ENCODE peak calls at places on chromosomes 12 and 14, in seven cellular contexts. P, Q, H, J, G, A and R are unnamed samples.

GRCh38 chr12:22018860-22019259 is 27.2 kb upstream of the CMAS start:
- DNase-seq in P (no peak), Q (no peak), H (no peak), J (no peak), G (no peak), A (peak; percentile 27), R (no peak)

GRCh38 chr12:99983721-99984258 is 946 bp downstream of the ANKS1B start:
- DNase-seq in P (peak; percentile 22), Q (no peak), H (no peak), J (no peak), G (no peak), A (peak; percentile 6), R (no peak)

GRCh38 chr12:108066583-108067234 is 62.4 kb upstream of the WSCD2 start:
- DNase-seq in P (no peak), Q (no peak), H (no peak), J (no peak), G (no peak), A (no peak), R (no peak)

GRCh38 chr14:46488374-46488773 is 163.2 kb downstream of the RPL10L start:
- DNase-seq in P (no peak), Q (no peak), H (no peak), J (no peak), G (no peak), A (no peak), R (no peak)

GRCh38 chr14:55438066-55438683 is 2.2 kb downstream of the TBPL2 start:
- DNase-seq in P (peak; percentile 51), Q (no peak), H (no peak), J (peak; percentile 38), G (no peak), A (peak; percentile 82), R (peak; percentile 36)

GRCh38 chr12:19833775-19834501 is 394.6 kb downstream of the AEBP2 start:
- DNase-seq in P (no peak), Q (no peak), H (no peak), J (peak; percentile 69), G (no peak), A (peak; percentile 96), R (no peak)

GRCh38 chr12:71371132-71371531 is 68.5 kb upstream of the LGR5 start:
- DNase-seq in P (no peak), Q (no peak), H (no peak), J (no peak), G (no peak), A (peak; percentile 65), R (no peak)

GRCh38 chr14:34569750-34570149 is 30.2 kb upstream of the EAPP start:
- DNase-seq in P (no peak), Q (no peak), H (no peak), J (no peak), G (no peak), A (no peak), R (no peak)

GRCh38 chr12:31362759-31363415 is 36.9 kb upstream of the SINHCAF start:
- DNase-seq in P (peak; percentile 48), Q (peak; percentile 54), H (no peak), J (no peak), G (no peak), A (no peak), R (peak; percentile 65)

GRCh38 chr14:76772300-76773187 is 11.3 kb downstream of the VASH1 start:
- DNase-seq in P (no peak), Q (peak; percentile 83), H (peak; percentile 67), J (peak; percentile 68), G (peak; percentile 26), A (peak; percentile 58), R (no peak)

GRCh38 chr12:121086896-121087295 is 45.8 kb upstream of the P2RX7 start:
- DNase-seq in P (no peak), Q (no peak), H (no peak), J (no peak), G (no peak), A (no peak), R (no peak)

GRCh38 chr14:86462193-86462592 is 932.2 kb downstream of the FLRT2 start:
- DNase-seq in P (no peak), Q (no peak), H (no peak), J (no peak), G (no peak), A (peak; percentile 11), R (no peak)

DNA sequence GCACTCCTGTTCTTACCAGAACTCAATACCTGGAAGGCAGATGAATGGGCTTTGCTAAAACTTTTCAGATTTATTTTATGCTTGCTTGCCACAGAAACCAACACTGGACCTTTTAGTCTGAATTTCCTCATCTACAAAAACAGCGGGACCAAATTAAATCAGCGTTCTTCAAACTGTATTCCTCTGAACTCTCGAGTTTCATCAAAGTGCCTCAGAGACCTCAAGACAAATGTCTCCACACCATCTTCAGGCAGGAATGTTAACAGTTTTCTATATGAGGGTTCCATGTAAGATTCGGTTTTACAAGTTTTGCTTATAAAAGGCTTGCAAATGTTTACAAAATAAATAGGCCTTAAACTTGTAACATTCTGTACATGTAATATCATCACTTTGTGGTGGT is 74.6 kb downstream of the MED13L start:
- DNase-seq in P (no peak), Q (no peak), H (no peak), J (no peak), G (no peak), A (peak; percentile 21), R (no peak)
- TF ChIP-seq CTCF in P (no peak), Q (no peak), H (no peak), J (peak; percentile 27), G (peak; percentile 18), A (peak; percentile 20), R (no peak)

DNA sequence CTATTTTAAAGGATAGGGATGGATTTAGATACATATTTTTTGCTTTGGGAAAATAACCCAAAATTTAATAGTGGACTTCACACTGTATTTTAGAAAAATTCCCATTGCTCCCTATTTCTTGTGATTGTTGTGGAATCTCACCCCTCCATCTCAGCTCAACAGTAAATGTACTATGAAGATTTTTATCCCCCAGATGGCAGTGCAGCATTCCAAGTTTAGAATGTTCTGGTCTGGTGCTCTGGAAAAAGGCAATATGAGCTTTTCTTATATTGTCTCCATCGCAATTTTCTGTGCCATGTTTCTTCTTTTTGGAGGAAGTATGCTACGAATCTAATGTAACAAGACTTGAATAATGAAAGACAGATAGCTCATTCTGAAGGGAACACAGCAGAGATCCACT is 471.7 kb upstream of the SYT1 start:
- DNase-seq in P (no peak), Q (no peak), H (no peak), J (peak; percentile 24), G (no peak), A (peak; percentile 67), R (no peak)
- TF ChIP-seq CTCF in P (peak; percentile 4), Q (peak; percentile 11), H (no peak), J (peak; percentile 22), G (peak; percentile 48), A (peak; percentile 36), R (no peak)

GRCh38 chr14:89327771-89328212 is 89.2 kb downstream of the FOXN3 start:
- DNase-seq in P (no peak), Q (no peak), H (no peak), J (peak; percentile 91), G (no peak), A (peak; percentile 27), R (no peak)

GRCh38 chr14:89325959-89326358 is 91.1 kb downstream of the FOXN3 start:
- DNase-seq in P (no peak), Q (no peak), H (no peak), J (no peak), G (no peak), A (no peak), R (no peak)

GRCh38 chr14:89320381-89321000 is 96.5 kb downstream of the FOXN3 start:
- DNase-seq in P (no peak), Q (no peak), H (no peak), J (peak; percentile 34), G (no peak), A (no peak), R (no peak)

GRCh38 chr14:89325299-89325883 is 91.6 kb downstream of the FOXN3 start:
- DNase-seq in P (peak; percentile 55), Q (no peak), H (no peak), J (no peak), G (no peak), A (no peak), R (peak; percentile 44)

DNA sequence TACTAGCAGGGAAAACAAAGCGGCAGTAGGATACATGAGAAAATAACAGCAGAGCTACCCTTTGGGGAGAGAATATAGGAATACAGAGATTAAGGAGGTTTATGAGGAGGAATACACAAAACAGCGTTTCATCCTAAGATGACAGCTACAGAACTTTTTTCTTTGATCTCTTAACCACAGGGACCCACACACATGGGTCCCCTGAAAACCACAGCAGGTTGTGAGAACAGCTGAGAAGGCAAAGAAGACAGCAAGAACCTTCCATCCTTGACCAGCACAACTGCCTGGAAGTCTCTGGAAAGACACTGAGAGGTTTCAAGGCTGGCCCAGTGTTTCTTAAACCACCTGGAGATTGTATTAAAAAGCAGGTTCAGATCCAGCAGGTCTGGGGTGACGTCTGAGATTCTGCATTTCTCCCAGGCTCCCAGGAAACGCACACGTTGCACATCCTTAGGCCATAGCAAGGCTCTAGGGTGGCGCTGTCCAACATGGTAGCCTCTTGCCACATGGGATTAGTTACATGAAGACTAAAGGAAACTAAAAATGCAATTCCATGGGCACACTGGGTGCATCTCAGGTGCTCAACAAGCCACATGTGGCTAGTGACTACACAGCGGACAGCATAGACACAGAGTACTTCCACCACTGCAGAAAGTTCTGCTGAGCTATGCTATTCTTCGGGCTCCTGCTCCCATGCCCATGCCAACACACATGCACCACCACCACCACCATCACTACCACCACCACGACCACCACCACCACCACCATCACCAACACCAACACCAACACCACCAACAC is 92.3 kb downstream of the FOXN3 start:
- DNase-seq in P (peak; percentile 62), Q (no peak), H (no peak), J (no peak), G (no peak), A (no peak), R (peak; percentile 73)
- TF ChIP-seq CTCF in P (no peak), Q (no peak), H (no peak), J (no peak), G (no peak), A (no peak), R (no peak)

GRCh38 chr14:91357731-91358319 is 59.8 kb downstream of the CCDC88C start:
- DNase-seq in P (no peak), Q (no peak), H (no peak), J (no peak), G (no peak), A (no peak), R (no peak)

GRCh38 chr14:91356218-91356763 is 61.3 kb downstream of the CCDC88C start:
- DNase-seq in P (no peak), Q (peak; percentile 39), H (no peak), J (no peak), G (no peak), A (no peak), R (no peak)

GRCh38 chr14:91357272-91357671 is 60.3 kb downstream of the CCDC88C start:
- DNase-seq in P (no peak), Q (peak; percentile 11), H (no peak), J (no peak), G (no peak), A (no peak), R (no peak)

GRCh38 chr14:91360490-91361235 is 57.0 kb downstream of the CCDC88C start:
- DNase-seq in P (no peak), Q (no peak), H (no peak), J (no peak), G (no peak), A (no peak), R (no peak)

DNA sequence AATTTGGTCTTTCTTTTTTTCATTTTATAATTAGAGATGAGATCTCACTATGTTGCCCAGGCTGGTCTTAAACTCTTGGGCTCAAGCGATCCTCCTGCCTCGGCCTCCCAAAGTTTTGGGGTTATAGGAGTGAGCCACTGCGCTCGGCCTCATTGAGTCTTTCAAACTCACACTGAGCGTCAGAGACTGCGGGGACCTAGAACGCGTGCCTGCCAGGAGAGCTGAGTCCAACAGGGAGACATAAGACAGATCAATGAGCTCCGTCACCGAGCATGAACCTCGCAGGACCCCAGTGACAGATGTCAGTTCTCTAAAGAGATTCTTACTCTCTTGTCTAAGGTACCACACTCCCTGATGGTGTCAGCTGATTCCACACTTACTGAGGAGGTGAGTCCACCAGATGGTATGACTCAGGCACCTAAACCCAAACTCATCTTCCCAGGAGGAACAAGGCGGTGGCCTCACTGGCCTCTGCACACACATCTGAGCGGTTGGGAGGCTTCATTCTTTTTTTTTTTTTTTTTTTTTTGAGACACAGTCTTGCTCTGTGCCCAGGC is 58.9 kb downstream of the CCDC88C start:
- DNase-seq in P (no peak), Q (no peak), H (no peak), J (no peak), G (no peak), A (no peak), R (no peak)
- TF ChIP-seq CTCF in P (no peak), Q (no peak), H (no peak), J (no peak), G (no peak), A (no peak), R (no peak)